ENCODE peak calls at places on chromosomes 12 and 14, in ten cellular contexts. T, N, O, U, X, V, B, K, J and A are unnamed samples.

GRCh38 chr14:35213869-35214387 is 78.3 kb upstream of the PSMA6 start:
- DNase-seq in U (peak; percentile 58), N (no peak), J (no peak), K (peak; percentile 10), X (no peak), V (peak; percentile 45), B (no peak), T (no peak), O (no peak), A (no peak)

GRCh38 chr14:20179218-20179617 is 11.5 kb upstream of the OR11G2 start:
- DNase-seq in T (no peak), J (no peak), U (no peak), N (peak; percentile 5), V (no peak), B (no peak), X (no peak), K (no peak), O (no peak), A (no peak)

GRCh38 chr12:52813885-52814709 is at the start of gene KRT4:
- DNase-seq in B (no peak), N (no peak), U (no peak), V (no peak), X (no peak), K (no peak), J (no peak), T (no peak), O (no peak), A (no peak)

GRCh38 chr12:25155031-25155576 is 39.9 kb downstream of the DNAI7 start:
- DNase-seq in N (no peak), K (peak; percentile 20), B (no peak), V (peak; percentile 76), U (peak; percentile 64), J (no peak), X (no peak), O (peak; percentile 56), T (no peak), A (no peak)

GRCh38 chr12:124737040-124737419 is 126.6 kb downstream of the SCARB1 start:
- DNase-seq in V (peak; percentile 60), N (no peak), K (no peak), T (no peak), O (no peak), X (no peak), J (no peak), B (no peak), U (peak; percentile 69), A (no peak)

GRCh38 chr12:76556373-76556772 is 3.2 kb downstream of the OSBPL8 start:
- DNase-seq in K (no peak), J (no peak), V (no peak), O (no peak), X (no peak), T (no peak), U (no peak), N (no peak), B (no peak), A (no peak)

GRCh38 chr12:84551373-84551772 is 361.2 kb downstream of the SLC6A15 start:
- DNase-seq in U (no peak), T (no peak), O (no peak), N (no peak), B (no peak), X (no peak), V (no peak), K (no peak), J (no peak), A (no peak)

GRCh38 chr14:57302883-57303282 is 34.1 kb downstream of the AP5M1 start:
- DNase-seq in U (no peak), B (no peak), V (no peak), X (no peak), T (no peak), N (no peak), J (no peak), O (no peak), K (no peak), A (no peak)

GRCh38 chr12:130633771-130634170 is 82.3 kb downstream of the RIMBP2 start:
- DNase-seq in J (no peak), T (peak; percentile 95), K (peak; percentile 98), B (no peak), V (peak; percentile 83), N (no peak), X (no peak), U (no peak), O (no peak), A (no peak)

GRCh38 chr12:129298921-129299320 is 445.6 kb downstream of the GLT1D1 start:
- DNase-seq in X (no peak), N (no peak), J (no peak), O (no peak), V (no peak), U (no peak), B (no peak), K (no peak), T (no peak), A (no peak)

GRCh38 chr14:96574633-96575191 is 72.5 kb downstream of the PAPOLA start:
- DNase-seq in U (peak; percentile 70), B (no peak), K (peak; percentile 58), N (no peak), T (no peak), V (no peak), X (no peak), O (no peak), J (no peak), A (no peak)

GRCh38 chr12:80777587-80777986 is 60.9 kb downstream of the MYF5 start:
- DNase-seq in O (no peak), J (no peak), B (no peak), X (no peak), V (no peak), K (no peak), N (no peak), T (no peak), U (no peak), A (no peak)

GRCh38 chr12:41795066-41795465 is 349.6 kb downstream of the GXYLT1 start:
- DNase-seq in O (no peak), B (no peak), J (no peak), T (no peak), N (no peak), V (no peak), K (peak; percentile 76), X (no peak), U (peak; percentile 69), A (no peak)

GRCh38 chr14:99737451-99737951 is 53.4 kb downstream of the CYP46A1 start:
- DNase-seq in U (no peak), B (no peak), X (no peak), V (no peak), T (peak; percentile 90), J (no peak), N (peak; percentile 77), K (no peak), O (no peak), A (no peak)

GRCh38 chr12:111655356-111655755 is 30.4 kb downstream of the BRAP start:
- DNase-seq in T (no peak), K (no peak), X (no peak), N (no peak), V (no peak), U (no peak), B (no peak), O (no peak), J (no peak), A (no peak)

GRCh38 chr14:74645735-74646134 is 33.7 kb upstream of the LTBP2 start:
- DNase-seq in V (no peak), O (no peak), J (no peak), T (peak; percentile 51), B (no peak), K (no peak), U (no peak), X (no peak), N (no peak), A (no peak)

GRCh38 chr12:104485651-104486341 is 29.0 kb downstream of the CHST11 start:
- DNase-seq in V (peak; percentile 30), T (no peak), X (no peak), U (no peak), B (no peak), N (no peak), O (no peak), J (peak; percentile 43), K (no peak), A (no peak)

GRCh38 chr12:72072613-72073212 is 134.1 kb downstream of the TPH2 start:
- DNase-seq in N (no peak), V (no peak), J (no peak), X (no peak), B (no peak), U (no peak), O (no peak), T (no peak), K (peak; percentile 12), A (no peak)

GRCh38 chr12:128819293-128820144 is 4.2 kb downstream of the SLC15A4 start:
- DNase-seq in K (peak; percentile 70), U (no peak), V (no peak), N (no peak), X (no peak), O (no peak), B (no peak), J (no peak), T (no peak), A (no peak)

GRCh38 chr14:103886304-103887169 is 39.2 kb upstream of the PPP1R13B start:
- DNase-seq in V (no peak), N (no peak), J (no peak), X (no peak), B (no peak), K (no peak), O (no peak), T (no peak), U (no peak), A (no peak)

GRCh38 chr12:40829738-40830144 is 137.5 kb downstream of the CNTN1 start:
- DNase-seq in X (no peak), B (no peak), V (no peak), K (no peak), J (no peak), N (no peak), O (no peak), U (peak; percentile 0), T (no peak), A (no peak)

GRCh38 chr12:124006582-124007170 is 33.7 kb downstream of the ZNF664 start:
- DNase-seq in B (no peak), K (no peak), J (no peak), X (no peak), O (no peak), T (no peak), V (no peak), N (no peak), U (no peak), A (no peak)

GRCh38 chr14:77967110-77967509 is 167.2 kb downstream of the ADCK1 start:
- DNase-seq in V (no peak), J (no peak), B (no peak), U (no peak), K (no peak), O (no peak), T (no peak), N (no peak), X (no peak), A (no peak)

GRCh38 chr14:96940009-96940408 is 142.8 kb downstream of the VRK1 start:
- DNase-seq in K (no peak), N (no peak), J (no peak), B (no peak), X (no peak), O (no peak), T (no peak), V (peak; percentile 20), U (no peak), A (no peak)

GRCh38 chr12:113068312-113068935 is 11.9 kb downstream of the DTX1 start:
- DNase-seq in N (no peak), V (no peak), U (no peak), B (no peak), O (no peak), T (no peak), J (no peak), X (no peak), K (no peak), A (peak; percentile 58)

GRCh38 chr14:54343276-54344121 is 53.3 kb upstream of the CDKN3 start:
- DNase-seq in X (no peak), N (no peak), U (peak; percentile 78), K (peak; percentile 89), J (no peak), O (no peak), V (peak; percentile 87), T (no peak), B (no peak), A (no peak)

GRCh38 chr14:59187802-59188460 is 536 bp upstream of the DAAM1 start:
- DNase-seq in N (peak; percentile 25), T (peak; percentile 88), J (peak; percentile 8), O (no peak), X (peak; percentile 24), B (no peak), K (peak; percentile 61), U (no peak), V (peak; percentile 64), A (peak; percentile 69)

GRCh38 chr12:44031472-44032185 is 195.7 kb downstream of the TMEM117 start:
- DNase-seq in N (no peak), J (no peak), K (no peak), B (no peak), X (no peak), T (no peak), V (no peak), O (no peak), U (no peak), A (no peak)